ENCODE peak calls at places on chromosomes 1 and 21, in five cellular contexts. E, V, X, Y and K are unnamed samples.

GRCh38 chr1:39407889-39408640 is 83.4 kb upstream of the BMP8A start:
- DNase-seq in V (no peak), X (no peak), E (no peak), Y (peak), K (no peak)

GRCh38 chr1:12153181-12153785 is 13.5 kb upstream of the TNFRSF1B start:
- DNase-seq in E (no peak), X (no peak), V (peak), Y (peak), K (no peak)

GRCh38 chr1:241842565-241842964 is 5.4 kb upstream of the EXO1 start:
- DNase-seq in Y (peak), X (no peak), E (no peak), V (peak), K (no peak)

GRCh38 chr1:34164510-34165381 is at the start of gene CSMD2:
- DNase-seq in V (peak), Y (peak), E (no peak), X (no peak), K (no peak)

GRCh38 chr1:37556712-37557196 is at the start of gene DNALI1:
- DNase-seq in Y (peak), X (no peak), V (peak), E (peak), K (peak)

GRCh38 chr1:25715888-25716287 is 84.1 kb upstream of the SELENON start:
- DNase-seq in V (no peak), Y (no peak), E (no peak), X (no peak), K (no peak)

GRCh38 chr21:41720250-41720649 is 46.6 kb downstream of the RIPK4 start:
- DNase-seq in X (no peak), V (no peak), Y (no peak), E (no peak), K (no peak)

GRCh38 chr1:28517649-28517999 is 11.8 kb downstream of the RCC1 start:
- DNase-seq in V (peak), X (no peak), Y (no peak), E (no peak), K (no peak)

GRCh38 chr1:218674280-218674773 is 329.2 kb downstream of the TGFB2 start:
- DNase-seq in X (no peak), V (peak), Y (peak), E (no peak), K (no peak)

GRCh38 chr1:19644422-19644760 is 280 bp downstream of the NBL1 start:
- DNase-seq in Y (no peak), X (no peak), V (peak), E (no peak), K (no peak)

GRCh38 chr1:18556364-18556763 is 74.3 kb upstream of the PAX7 start:
- DNase-seq in V (peak), X (no peak), E (no peak), Y (peak), K (no peak)

GRCh38 chr1:235625340-235625739 is 24.2 kb downstream of the GNG4 start:
- DNase-seq in Y (no peak), E (no peak), V (no peak), X (no peak), K (no peak)

GRCh38 chr1:44089371-44090070 is 29.1 kb upstream of the KLF17 start:
- DNase-seq in X (no peak), Y (peak), E (no peak), V (no peak), K (no peak)

GRCh38 chr1:151825811-151826660 is 5.6 kb downstream of the RORC start:
- DNase-seq in V (no peak), Y (no peak), E (no peak), X (peak), K (no peak)